ENCODE peak calls at places on chromosome X, in ten cellular contexts. W is breast epithelium, O is K562, X is ovary, H is heart left ventricle, U is tibial nerve, A is IMR-90, P is A549, K is body of pancreas, V is esophagus muscularis mucosa. G is an unnamed sample.

GRCh38 chrX:107716816-107717700 is 58.5 kb downstream of the TSC22D3 start:
- DNase-seq in W (peak; percentile 90), O (no peak), X (peak; percentile 68), H (peak; percentile 90), U (peak; percentile 87), A (peak; percentile 63), P (peak; percentile 71), K (peak; percentile 86), V (peak; percentile 97), G (peak; percentile 85)

GRCh38 chrX:119880552-119881437 is 9.2 kb downstream of the NDUFA1 start:
- DNase-seq in W (no peak), O (peak; percentile 57), X (no peak), H (no peak), U (no peak), A (peak; percentile 63), P (peak; percentile 59), K (peak; percentile 36), V (no peak), G (no peak)

GRCh38 chrX:153770606-153771175 is 6.6 kb downstream of the PLXNB3 start:
- DNase-seq in W (no peak), O (no peak), X (peak; percentile 16), H (peak; percentile 7), U (no peak), A (no peak), P (no peak), K (no peak), V (no peak), G (no peak)

GRCh38 chrX:77595848-77596247 is 148.7 kb downstream of the FGF16 start:
- DNase-seq in W (no peak), O (no peak), X (no peak), H (no peak), U (no peak), A (peak; percentile 13), P (no peak), K (no peak), V (no peak), G (no peak)

GRCh38 chrX:63275127-63275526 is 76.0 kb downstream of the SPIN4 start:
- DNase-seq in W (no peak), O (peak; percentile 18), X (no peak), H (no peak), U (no peak), A (peak; percentile 10), P (peak; percentile 5), K (peak; percentile 32), V (no peak), G (peak; percentile 51)

GRCh38 chrX:31319586-31319985 is 247.7 kb upstream of the FTHL17 start:
- DNase-seq in W (no peak), O (no peak), X (no peak), H (no peak), U (no peak), A (no peak), P (no peak), K (no peak), V (no peak), G (no peak)

GRCh38 chrX:66020578-66021406 is 19.1 kb downstream of the VSIG4 start:
- DNase-seq in W (no peak), O (no peak), X (no peak), H (no peak), U (no peak), A (no peak), P (no peak), K (no peak), V (no peak), G (no peak)

GRCh38 chrX:151875270-151876026 is 37.2 kb upstream of the MAGEA4 start:
- DNase-seq in W (no peak), O (no peak), X (no peak), H (no peak), U (no peak), A (no peak), P (no peak), K (no peak), V (no peak), G (no peak)

GRCh38 chrX:57680160-57680559 is at the start of gene NLRP2B:
- DNase-seq in W (no peak), O (no peak), X (no peak), H (no peak), U (no peak), A (no peak), P (no peak), K (no peak), V (no peak), G (no peak)

GRCh38 chrX:11244641-11245040 is 48.6 kb upstream of the AMELX start:
- DNase-seq in W (no peak), O (no peak), X (no peak), H (no peak), U (no peak), A (peak; percentile 35), P (no peak), K (no peak), V (no peak), G (no peak)

GRCh38 chrX:24761306-24761705 is 67.6 kb downstream of the POLA1 start:
- DNase-seq in W (no peak), O (no peak), X (no peak), H (no peak), U (no peak), A (no peak), P (no peak), K (no peak), V (no peak), G (no peak)

DNA sequence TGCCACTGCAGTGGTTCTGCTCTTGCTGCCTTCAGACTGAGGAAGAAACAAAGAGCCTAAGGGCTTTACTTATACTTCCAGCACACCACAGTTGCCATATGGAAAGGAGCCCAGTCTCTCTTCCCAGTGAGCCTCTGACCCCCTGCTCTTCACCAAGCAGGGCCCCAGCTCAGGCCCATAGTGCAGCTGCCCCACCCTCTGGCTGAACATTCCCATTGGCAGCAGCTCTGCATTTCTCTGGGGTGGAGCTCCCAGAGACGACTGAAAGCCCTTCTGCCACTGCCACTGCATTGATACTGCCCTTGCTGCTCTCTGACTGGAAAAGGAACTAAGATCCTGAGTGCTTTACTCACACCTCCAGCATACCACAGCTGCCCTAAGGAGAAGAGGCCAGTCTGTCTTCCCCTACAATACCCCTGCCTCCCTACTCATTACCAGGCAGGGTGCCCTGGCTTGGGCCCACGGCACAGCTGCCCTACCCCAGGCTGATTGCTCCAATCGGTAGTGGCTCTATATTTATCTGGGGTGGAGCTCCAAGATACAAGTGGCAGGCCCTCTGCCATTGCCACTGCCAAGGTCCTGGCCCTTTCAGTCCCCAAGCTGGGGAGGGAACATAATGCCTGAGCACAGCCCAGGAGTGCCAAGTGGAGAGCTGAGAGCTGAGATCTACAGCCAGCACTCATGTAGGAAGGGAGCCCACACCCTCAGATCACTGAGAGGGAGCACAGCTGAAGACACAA is 36.1 kb downstream of the AWAT2 start:
- DNase-seq in W (no peak), O (no peak), X (no peak), H (peak; percentile 72), U (no peak), A (no peak), P (no peak), K (peak; percentile 67), V (no peak), G (no peak)
- TF ChIP-seq CTCF in W (no peak), O (no peak), X (no peak), H (no peak), U (no peak), A (no peak), P (no peak), K (no peak), V (no peak), G (no peak)

GRCh38 chrX:38327775-38328081 is 419 bp upstream of the RPGR start:
- DNase-seq in W (no peak), O (no peak), X (no peak), H (no peak), U (no peak), A (no peak), P (no peak), K (no peak), V (no peak), G (no peak)

GRCh38 chrX:38332505-38332904 is 5.2 kb upstream of the RPGR start:
- DNase-seq in W (no peak), O (no peak), X (no peak), H (no peak), U (no peak), A (no peak), P (no peak), K (no peak), V (no peak), G (no peak)

GRCh38 chrX:38326086-38326485 is 1.2 kb downstream of the RPGR start:
- DNase-seq in W (no peak), O (no peak), X (no peak), H (no peak), U (no peak), A (no peak), P (no peak), K (no peak), V (no peak), G (no peak)

DNA sequence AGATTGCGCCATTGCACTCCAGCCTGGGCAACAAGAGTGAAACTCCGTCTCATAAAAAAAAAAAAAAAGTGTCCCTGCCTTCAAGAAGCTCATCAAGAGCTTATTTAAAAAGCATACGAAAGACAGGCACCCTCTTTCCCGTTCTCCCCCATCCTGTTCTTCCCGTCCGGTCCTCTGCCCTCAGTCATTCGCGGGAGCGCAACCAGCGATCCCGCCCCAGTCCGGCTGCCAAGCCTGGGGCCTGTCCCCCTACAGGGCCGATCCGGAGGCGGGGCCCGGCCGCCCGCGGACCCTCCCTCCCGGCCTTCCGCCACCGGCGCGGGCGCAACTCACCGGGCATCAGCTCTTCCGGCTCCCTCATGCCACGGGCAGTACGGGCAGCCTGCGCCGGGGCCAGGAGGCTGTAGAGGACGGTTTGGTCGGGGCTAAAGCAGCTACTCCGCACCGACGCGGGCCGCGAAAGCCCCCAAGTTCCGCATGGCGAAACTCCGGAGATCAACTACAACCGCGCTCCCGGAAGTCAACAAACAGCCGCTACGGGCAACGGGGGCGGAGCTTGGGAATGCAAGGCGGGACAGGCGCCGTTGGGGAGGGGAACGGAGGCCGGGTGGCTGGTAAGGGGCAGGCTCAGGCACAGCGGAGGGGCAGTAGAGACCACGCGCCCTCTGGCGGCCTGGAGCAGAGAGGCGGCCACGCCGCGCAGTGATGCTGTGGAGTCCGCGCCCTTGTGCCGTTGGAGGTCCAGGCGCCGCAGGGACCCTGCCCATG is at the start of gene RPGR:
- DNase-seq in W (peak; percentile 90), O (peak; percentile 91), X (peak; percentile 90), H (peak; percentile 95), U (peak; percentile 86), A (peak; percentile 91), P (peak; percentile 78), K (peak; percentile 95), V (peak; percentile 94), G (peak; percentile 95)
- TF ChIP-seq POLR2A in W (no peak), O (peak; percentile 70), X (peak; percentile 67), H (peak; percentile 58), U (peak; percentile 70), A (peak; percentile 53), P (peak; percentile 50), K (peak; percentile 44), V (no peak), G (peak; percentile 62)

GRCh38 chrX:109707322-109707721 is 25.7 kb downstream of the ACSL4 start:
- DNase-seq in W (no peak), O (no peak), X (no peak), H (no peak), U (no peak), A (no peak), P (no peak), K (no peak), V (no peak), G (no peak)
- H3K4me1 ChIP-seq in W (no peaks in the 10 kb centered on the region), O (no peaks in the 10 kb centered on the region), X (no peaks in the 10 kb centered on the region), H (peaks cover 21% of the 10 kb centered on the region), U (no peaks in the 10 kb centered on the region), A (peaks cover 4% of the 10 kb centered on the region), P (peaks cover 11% of the 10 kb centered on the region), K (no peaks in the 10 kb centered on the region), V (peaks cover 22% of the 10 kb centered on the region), G (no peaks in the 10 kb centered on the region)

DNA sequence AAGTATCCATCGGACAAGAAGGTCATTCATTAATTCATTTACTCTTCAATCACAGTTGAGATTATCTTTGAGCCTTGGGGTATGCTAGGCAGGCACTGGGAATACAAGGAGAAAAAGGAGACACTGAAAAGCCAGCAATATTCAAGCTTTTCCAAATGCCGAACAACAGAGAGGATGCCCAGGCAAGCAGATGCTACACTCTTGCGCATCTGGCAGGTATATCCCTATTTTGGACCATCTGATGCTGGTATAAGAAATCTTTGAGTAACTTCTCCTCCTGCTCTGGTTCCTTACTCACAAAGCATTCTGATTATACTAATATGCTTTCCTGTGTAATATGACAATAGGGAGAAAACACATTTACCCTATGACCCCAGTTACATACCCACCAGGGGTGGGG is 354.9 kb downstream of the CBLL2 start:
- DNase-seq in W (no peak), O (no peak), X (no peak), H (no peak), U (no peak), A (no peak), P (no peak), K (no peak), V (no peak), G (no peak)
- TF ChIP-seq CTCF in W (no peak), O (no peak), X (no peak), H (no peak), U (no peak), A (no peak), P (no peak), K (no peak), V (no peak), G (no peak)

G was measured in right lobe of liver.